ENCODE peak calls at places on chromosomes 12 and 14, in eight cellular contexts. One of them, this sample, is unnamed.

GRCh38 chr14:81656811-81657210 is 123.2 kb upstream of the SEL1L start:
- DNase-seq in HAP-1: peak
- DNase-seq in GM12865: no peak
- DNase-seq in suprapubic skin: no peak
- DNase-seq in CD8-positive, alpha-beta T cell: no peak
- DNase-seq in heart right ventricle: no peak
- DNase-seq in choroid plexus epithelial cell: no peak
- DNase-seq in WERI-Rb-1: no peak
- DNase-seq in this sample: no peak

GRCh38 chr12:106248849-106249371 is 1.1 kb upstream of the CKAP4 start:
- DNase-seq in HAP-1: no peak
- DNase-seq in GM12865: peak
- DNase-seq in suprapubic skin: no peak
- DNase-seq in CD8-positive, alpha-beta T cell: peak
- DNase-seq in heart right ventricle: no peak
- DNase-seq in choroid plexus epithelial cell: peak
- DNase-seq in WERI-Rb-1: no peak
- DNase-seq in this sample: no peak

GRCh38 chr12:14941369-14941768 is 3.0 kb upstream of the ERP27 start:
- DNase-seq in HAP-1: no peak
- DNase-seq in GM12865: no peak
- DNase-seq in suprapubic skin: no peak
- DNase-seq in CD8-positive, alpha-beta T cell: no peak
- DNase-seq in heart right ventricle: no peak
- DNase-seq in choroid plexus epithelial cell: no peak
- DNase-seq in WERI-Rb-1: no peak
- DNase-seq in this sample: no peak

GRCh38 chr14:67599698-67600561 is at the start of gene PIGH:
- DNase-seq in HAP-1: peak
- DNase-seq in GM12865: peak
- DNase-seq in suprapubic skin: peak
- DNase-seq in CD8-positive, alpha-beta T cell: peak
- DNase-seq in heart right ventricle: peak
- DNase-seq in choroid plexus epithelial cell: peak
- DNase-seq in WERI-Rb-1: peak
- DNase-seq in this sample: peak

GRCh38 chr12:48787791-48788521 is 933 bp downstream of the ADCY6 start:
- DNase-seq in HAP-1: no peak
- DNase-seq in GM12865: no peak
- DNase-seq in suprapubic skin: no peak
- DNase-seq in CD8-positive, alpha-beta T cell: no peak
- DNase-seq in heart right ventricle: no peak
- DNase-seq in choroid plexus epithelial cell: no peak
- DNase-seq in WERI-Rb-1: no peak
- DNase-seq in this sample: no peak

GRCh38 chr14:96797943-96798349 is 764 bp downstream of the VRK1 start:
- DNase-seq in HAP-1: peak
- DNase-seq in GM12865: peak
- DNase-seq in suprapubic skin: no peak
- DNase-seq in CD8-positive, alpha-beta T cell: no peak
- DNase-seq in heart right ventricle: no peak
- DNase-seq in choroid plexus epithelial cell: peak
- DNase-seq in WERI-Rb-1: peak
- DNase-seq in this sample: no peak

GRCh38 chr12:43370299-43370698 is 181.7 kb downstream of the ADAMTS20 start:
- DNase-seq in HAP-1: no peak
- DNase-seq in GM12865: no peak
- DNase-seq in suprapubic skin: no peak
- DNase-seq in CD8-positive, alpha-beta T cell: no peak
- DNase-seq in heart right ventricle: no peak
- DNase-seq in choroid plexus epithelial cell: peak
- DNase-seq in WERI-Rb-1: no peak
- DNase-seq in this sample: no peak

GRCh38 chr12:28683371-28683770 is 465.7 kb upstream of the FAR2 start:
- DNase-seq in HAP-1: no peak
- DNase-seq in GM12865: no peak
- DNase-seq in suprapubic skin: no peak
- DNase-seq in CD8-positive, alpha-beta T cell: no peak
- DNase-seq in heart right ventricle: no peak
- DNase-seq in choroid plexus epithelial cell: peak
- DNase-seq in WERI-Rb-1: no peak
- DNase-seq in this sample: no peak

GRCh38 chr12:7017870-7018349 is 366 bp downstream of the LPCAT3 start:
- DNase-seq in HAP-1: peak
- DNase-seq in GM12865: no peak
- DNase-seq in suprapubic skin: peak
- DNase-seq in CD8-positive, alpha-beta T cell: no peak
- DNase-seq in heart right ventricle: no peak
- DNase-seq in choroid plexus epithelial cell: no peak
- DNase-seq in WERI-Rb-1: no peak
- DNase-seq in this sample: no peak

GRCh38 chr12:14213542-14213941 is 151.9 kb upstream of the ATF7IP start:
- DNase-seq in HAP-1: no peak
- DNase-seq in GM12865: no peak
- DNase-seq in suprapubic skin: no peak
- DNase-seq in CD8-positive, alpha-beta T cell: no peak
- DNase-seq in heart right ventricle: no peak
- DNase-seq in choroid plexus epithelial cell: no peak
- DNase-seq in WERI-Rb-1: no peak
- DNase-seq in this sample: no peak

GRCh38 chr12:73486256-73486655 is 1051.4 kb upstream of the ATXN7L3B start:
- DNase-seq in HAP-1: no peak
- DNase-seq in GM12865: no peak
- DNase-seq in suprapubic skin: no peak
- DNase-seq in CD8-positive, alpha-beta T cell: no peak
- DNase-seq in heart right ventricle: no peak
- DNase-seq in choroid plexus epithelial cell: no peak
- DNase-seq in WERI-Rb-1: no peak
- DNase-seq in this sample: no peak

GRCh38 chr14:101495284-101495683 is 66.0 kb upstream of the DIO3 start:
- DNase-seq in HAP-1: no peak
- DNase-seq in GM12865: no peak
- DNase-seq in suprapubic skin: no peak
- DNase-seq in CD8-positive, alpha-beta T cell: no peak
- DNase-seq in heart right ventricle: no peak
- DNase-seq in choroid plexus epithelial cell: no peak
- DNase-seq in WERI-Rb-1: no peak
- DNase-seq in this sample: no peak

GRCh38 chr12:56935157-56935556 is 949 bp upstream of the SDR9C7 start:
- DNase-seq in HAP-1: no peak
- DNase-seq in GM12865: no peak
- DNase-seq in suprapubic skin: no peak
- DNase-seq in CD8-positive, alpha-beta T cell: no peak
- DNase-seq in heart right ventricle: no peak
- DNase-seq in choroid plexus epithelial cell: no peak
- DNase-seq in WERI-Rb-1: no peak
- DNase-seq in this sample: no peak

GRCh38 chr14:69117020-69117767 is 35.7 kb downstream of the DCAF5 start:
- DNase-seq in HAP-1: no peak
- DNase-seq in GM12865: no peak
- DNase-seq in suprapubic skin: no peak
- DNase-seq in CD8-positive, alpha-beta T cell: no peak
- DNase-seq in heart right ventricle: no peak
- DNase-seq in choroid plexus epithelial cell: no peak
- DNase-seq in WERI-Rb-1: no peak
- DNase-seq in this sample: no peak

GRCh38 chr14:64337901-64338615 is 43.9 kb upstream of the ESR2 start:
- DNase-seq in HAP-1: peak
- DNase-seq in GM12865: peak
- DNase-seq in suprapubic skin: peak
- DNase-seq in CD8-positive, alpha-beta T cell: no peak
- DNase-seq in heart right ventricle: no peak
- DNase-seq in choroid plexus epithelial cell: peak
- DNase-seq in WERI-Rb-1: peak
- DNase-seq in this sample: peak

GRCh38 chr12:4011597-4011996 is 138.4 kb upstream of the PARP11 start:
- DNase-seq in HAP-1: no peak
- DNase-seq in GM12865: no peak
- DNase-seq in suprapubic skin: no peak
- DNase-seq in CD8-positive, alpha-beta T cell: no peak
- DNase-seq in heart right ventricle: no peak
- DNase-seq in choroid plexus epithelial cell: peak
- DNase-seq in WERI-Rb-1: no peak
- DNase-seq in this sample: no peak

GRCh38 chr14:46988312-46988711 is 336.7 kb upstream of the RPL10L start:
- DNase-seq in HAP-1: no peak
- DNase-seq in GM12865: no peak
- DNase-seq in suprapubic skin: no peak
- DNase-seq in CD8-positive, alpha-beta T cell: no peak
- DNase-seq in heart right ventricle: no peak
- DNase-seq in choroid plexus epithelial cell: no peak
- DNase-seq in WERI-Rb-1: no peak
- DNase-seq in this sample: no peak

GRCh38 chr12:45587042-45587441 is 142.5 kb upstream of the ARID2 start:
- DNase-seq in HAP-1: no peak
- DNase-seq in GM12865: no peak
- DNase-seq in suprapubic skin: no peak
- DNase-seq in CD8-positive, alpha-beta T cell: no peak
- DNase-seq in heart right ventricle: no peak
- DNase-seq in choroid plexus epithelial cell: no peak
- DNase-seq in WERI-Rb-1: no peak
- DNase-seq in this sample: no peak

GRCh38 chr14:75496755-75497154 is 25.5 kb upstream of the BATF start:
- DNase-seq in HAP-1: no peak
- DNase-seq in GM12865: no peak
- DNase-seq in suprapubic skin: no peak
- DNase-seq in CD8-positive, alpha-beta T cell: no peak
- DNase-seq in heart right ventricle: no peak
- DNase-seq in choroid plexus epithelial cell: no peak
- DNase-seq in WERI-Rb-1: no peak
- DNase-seq in this sample: no peak

GRCh38 chr12:25717552-25717951 is 164.5 kb upstream of the LMNTD1 start:
- DNase-seq in HAP-1: no peak
- DNase-seq in GM12865: no peak
- DNase-seq in suprapubic skin: no peak
- DNase-seq in CD8-positive, alpha-beta T cell: no peak
- DNase-seq in heart right ventricle: no peak
- DNase-seq in choroid plexus epithelial cell: no peak
- DNase-seq in WERI-Rb-1: no peak
- DNase-seq in this sample: no peak

GRCh38 chr14:61619494-61619893 is 75.8 kb upstream of the HIF1A start:
- DNase-seq in HAP-1: no peak
- DNase-seq in GM12865: no peak
- DNase-seq in suprapubic skin: no peak
- DNase-seq in CD8-positive, alpha-beta T cell: no peak
- DNase-seq in heart right ventricle: no peak
- DNase-seq in choroid plexus epithelial cell: no peak
- DNase-seq in WERI-Rb-1: no peak
- DNase-seq in this sample: no peak
- H3K4me3 ChIP-seq in HAP-1: no peak
- H3K4me3 ChIP-seq in GM12865: no peak
- H3K4me3 ChIP-seq in suprapubic skin: no peak
- H3K4me3 ChIP-seq in CD8-positive, alpha-beta T cell: no peak
- H3K4me3 ChIP-seq in heart right ventricle: no peak
- H3K4me3 ChIP-seq in choroid plexus epithelial cell: no peak
- H3K4me3 ChIP-seq in WERI-Rb-1: no peak
- H3K4me3 ChIP-seq in this sample: no peak

DNA sequence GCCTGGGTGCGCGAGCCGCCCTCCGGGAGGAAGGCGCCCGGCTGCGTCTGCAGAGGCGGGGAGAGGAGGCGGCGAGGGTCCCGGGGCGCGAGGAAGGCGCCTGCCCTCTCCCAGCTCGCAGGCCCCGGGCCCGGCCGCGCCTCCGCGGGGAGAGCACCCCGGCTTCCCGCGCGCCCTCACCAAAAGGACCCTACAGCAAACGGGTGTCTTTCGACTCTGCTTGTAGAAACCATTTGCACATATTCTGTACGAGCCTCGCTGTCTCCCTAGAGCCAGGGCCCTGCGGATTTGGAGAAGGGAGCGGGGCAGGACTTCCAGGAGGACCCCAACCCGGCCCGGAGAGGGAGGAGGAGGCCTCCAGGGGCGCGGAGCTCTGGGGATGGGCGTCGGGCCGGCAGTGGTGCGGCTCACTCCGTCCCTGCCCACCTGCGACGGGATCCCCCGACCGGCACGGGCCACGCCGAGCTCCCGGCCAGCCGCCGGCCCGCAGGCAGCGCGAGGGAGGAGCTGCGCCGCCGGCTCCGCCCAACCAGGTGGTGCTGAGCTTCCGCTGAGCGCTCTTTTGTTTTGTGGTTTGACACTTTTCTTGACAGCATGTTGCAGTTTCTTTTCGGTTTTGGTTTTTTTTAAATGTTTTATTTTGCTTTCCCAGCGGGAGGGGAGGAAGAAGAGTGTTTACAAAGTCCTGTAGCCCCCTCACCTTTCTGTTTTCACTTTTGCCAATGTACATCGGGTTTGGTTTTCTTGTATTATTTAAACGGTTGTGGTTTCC is 103.2 kb upstream of the FKBP4 start:
- DNase-seq in HAP-1: peak
- DNase-seq in GM12865: peak
- DNase-seq in suprapubic skin: no peak
- DNase-seq in CD8-positive, alpha-beta T cell: peak
- DNase-seq in heart right ventricle: no peak
- DNase-seq in choroid plexus epithelial cell: no peak
- DNase-seq in WERI-Rb-1: peak
- DNase-seq in this sample: no peak
- H3K4me3 ChIP-seq in HAP-1: peak
- H3K4me3 ChIP-seq in GM12865: peak
- H3K4me3 ChIP-seq in suprapubic skin: peak
- H3K4me3 ChIP-seq in CD8-positive, alpha-beta T cell: peak
- H3K4me3 ChIP-seq in heart right ventricle: peak
- H3K4me3 ChIP-seq in choroid plexus epithelial cell: peak
- H3K4me3 ChIP-seq in WERI-Rb-1: peak
- H3K4me3 ChIP-seq in this sample: peak

GRCh38 chr12:123267335-123267920 is 4.2 kb downstream of the CDK2AP1 start:
- DNase-seq in HAP-1: no peak
- DNase-seq in GM12865: no peak
- DNase-seq in suprapubic skin: no peak
- DNase-seq in CD8-positive, alpha-beta T cell: no peak
- DNase-seq in heart right ventricle: no peak
- DNase-seq in choroid plexus epithelial cell: no peak
- DNase-seq in WERI-Rb-1: no peak
- DNase-seq in this sample: no peak
- H3K4me3 ChIP-seq in HAP-1: no peak
- H3K4me3 ChIP-seq in GM12865: no peak
- H3K4me3 ChIP-seq in suprapubic skin: no peak
- H3K4me3 ChIP-seq in CD8-positive, alpha-beta T cell: no peak
- H3K4me3 ChIP-seq in heart right ventricle: peak
- H3K4me3 ChIP-seq in choroid plexus epithelial cell: no peak
- H3K4me3 ChIP-seq in WERI-Rb-1: no peak
- H3K4me3 ChIP-seq in this sample: no peak

DNA sequence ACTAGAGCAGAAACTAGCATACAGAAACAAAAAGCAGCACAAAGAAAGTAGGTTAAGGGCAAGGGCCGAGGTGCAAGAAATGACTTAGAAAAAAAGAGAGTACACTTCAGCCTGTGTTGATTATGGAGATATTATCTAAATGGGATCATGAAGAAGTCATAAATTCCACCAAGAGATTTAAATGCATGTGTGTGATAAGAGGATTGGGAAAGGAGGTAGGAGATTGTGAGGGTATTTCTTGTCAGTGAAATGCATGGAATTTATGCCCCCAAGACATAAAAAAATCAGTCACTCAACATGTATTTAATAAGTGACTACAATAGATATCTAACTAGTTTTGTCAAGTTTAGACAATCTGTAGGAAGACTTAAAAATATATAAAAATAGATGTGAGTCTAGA is 976.2 kb upstream of the LRFN5 start:
- DNase-seq in HAP-1: no peak
- DNase-seq in GM12865: no peak
- DNase-seq in suprapubic skin: no peak
- DNase-seq in CD8-positive, alpha-beta T cell: no peak
- DNase-seq in heart right ventricle: no peak
- DNase-seq in choroid plexus epithelial cell: no peak
- DNase-seq in WERI-Rb-1: no peak
- DNase-seq in this sample: no peak
- H3K4me3 ChIP-seq in HAP-1: no peak
- H3K4me3 ChIP-seq in GM12865: no peak
- H3K4me3 ChIP-seq in suprapubic skin: no peak
- H3K4me3 ChIP-seq in CD8-positive, alpha-beta T cell: no peak
- H3K4me3 ChIP-seq in heart right ventricle: no peak
- H3K4me3 ChIP-seq in choroid plexus epithelial cell: no peak
- H3K4me3 ChIP-seq in WERI-Rb-1: no peak
- H3K4me3 ChIP-seq in this sample: no peak